ENCODE peak calls at places on chromosomes 5 and 9, in eight cellular contexts. A is adrenal gland, J is H1, W is Peyer's patch, S is right lobe of liver, E is esophagus squamous epithelium, I is uterus, M is suprapubic skin. T is an unnamed sample.

GRCh38 chr9:128529191-128529590 is 23.2 kb upstream of the SPTAN1 start:
- DNase-seq in A (no peak), J (no peak), W (no peak), S (no peak), E (no peak), I (no peak), M (no peak), T (no peak)

GRCh38 chr9:12656803-12657202 is 36.4 kb upstream of the TYRP1 start:
- DNase-seq in A (no peak), J (no peak), W (no peak), S (no peak), E (no peak), I (no peak), M (no peak), T (no peak)

GRCh38 chr9:38689678-38690077 is 30.3 kb downstream of the FAM240B start:
- DNase-seq in A (no peak), J (peak; percentile 75), W (no peak), S (no peak), E (no peak), I (peak; percentile 22), M (no peak), T (peak; percentile 51)

GRCh38 chr9:38066907-38067610 is 2.0 kb downstream of the SHB start:
- DNase-seq in A (peak; percentile 72), J (no peak), W (peak; percentile 20), S (peak; percentile 78), E (no peak), I (peak; percentile 58), M (no peak), T (peak; percentile 34)

GRCh38 chr5:126384985-126385384 is 38.2 kb upstream of the GRAMD2B start:
- DNase-seq in A (peak; percentile 24), J (no peak), W (no peak), S (no peak), E (no peak), I (no peak), M (no peak), T (no peak)

GRCh38 chr9:7320139-7320538 is 479.4 kb downstream of the DMAC1 start:
- DNase-seq in A (no peak), J (peak; percentile 17), W (no peak), S (no peak), E (no peak), I (peak; percentile 67), M (no peak), T (no peak)

GRCh38 chr5:2326603-2327002 is 424.9 kb downstream of the IRX2 start:
- DNase-seq in A (peak; percentile 44), J (no peak), W (no peak), S (no peak), E (no peak), I (no peak), M (no peak), T (no peak)

GRCh38 chr5:176888016-176888864 is 10.9 kb downstream of the HK3 start:
- DNase-seq in A (no peak), J (no peak), W (no peak), S (no peak), E (no peak), I (no peak), M (peak; percentile 68), T (no peak)

GRCh38 chr9:1231998-1232919 is 182.1 kb downstream of the DMRT2 start:
- DNase-seq in A (peak; percentile 43), J (no peak), W (peak; percentile 17), S (peak; percentile 70), E (no peak), I (peak; percentile 61), M (peak; percentile 87), T (no peak)

GRCh38 chr5:145077028-145077427 is 758.1 kb downstream of the PRELID2 start:
- DNase-seq in A (no peak), J (no peak), W (no peak), S (no peak), E (no peak), I (no peak), M (no peak), T (no peak)

GRCh38 chr5:372911-373709 is 51.6 kb downstream of the AHRR start:
- DNase-seq in A (peak; percentile 22), J (no peak), W (peak; percentile 14), S (no peak), E (no peak), I (peak; percentile 4), M (peak; percentile 75), T (no peak)

GRCh38 chr9:29176786-29177185 is 1603.5 kb upstream of the C9orf72 start:
- DNase-seq in A (no peak), J (no peak), W (no peak), S (no peak), E (no peak), I (no peak), M (no peak), T (no peak)

GRCh38 chr9:125649826-125650225 is 57.2 kb downstream of the MAPKAP1 start:
- DNase-seq in A (no peak), J (no peak), W (no peak), S (no peak), E (no peak), I (no peak), M (no peak), T (no peak)

GRCh38 chr9:93670208-93671029 is 94.0 kb downstream of the PHF2 start:
- DNase-seq in A (peak; percentile 41), J (no peak), W (peak; percentile 3), S (peak; percentile 11), E (no peak), I (peak; percentile 9), M (peak; percentile 77), T (peak; percentile 6)

GRCh38 chr5:6454628-6455053 is 6.0 kb downstream of the UBE2QL1 start:
- DNase-seq in A (no peak), J (no peak), W (no peak), S (no peak), E (no peak), I (no peak), M (no peak), T (no peak)

GRCh38 chr5:174735498-174736350 is 11.3 kb downstream of the MSX2 start:
- DNase-seq in A (peak; percentile 28), J (no peak), W (no peak), S (no peak), E (no peak), I (no peak), M (no peak), T (no peak)

GRCh38 chr5:61151893-61152292 is 10.4 kb downstream of the SMIM15 start:
- DNase-seq in A (no peak), J (no peak), W (no peak), S (no peak), E (no peak), I (no peak), M (no peak), T (no peak)

GRCh38 chr9:90449213-90449925 is 193.3 kb downstream of the DIRAS2 start:
- DNase-seq in A (no peak), J (no peak), W (no peak), S (no peak), E (no peak), I (no peak), M (no peak), T (no peak)

GRCh38 chr5:141475625-141476131 is at the start of gene PCDHGC3:
- DNase-seq in A (peak; percentile 95), J (no peak), W (peak; percentile 70), S (peak; percentile 90), E (peak; percentile 36), I (peak; percentile 95), M (peak; percentile 96), T (peak; percentile 94)
- TF ChIP-seq POLR2A in A (peak; percentile 89), J (no peak), W (no peak), S (peak; percentile 59), E (no peak), I (peak; percentile 74), M (peak; percentile 49), T (peak; percentile 77)

DNA sequence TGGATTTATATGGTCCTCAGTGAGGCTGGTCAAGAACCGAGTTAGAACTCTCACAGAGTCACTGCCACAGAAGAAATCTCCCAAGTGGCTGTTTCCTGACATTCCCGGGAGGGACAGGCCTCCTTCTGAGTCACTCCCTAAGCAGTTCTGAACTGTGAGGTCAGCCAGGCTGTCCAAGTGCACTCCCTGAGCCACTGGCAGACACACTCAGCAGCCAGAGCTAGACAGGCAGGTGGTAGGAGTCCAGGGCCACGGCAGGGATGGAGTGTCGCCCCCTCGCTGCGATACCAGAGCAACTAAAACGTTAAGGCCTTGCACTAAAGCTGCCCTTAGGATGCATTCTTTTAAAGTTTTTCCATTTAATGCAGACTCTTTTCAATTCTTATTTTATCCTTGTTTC is 3.4 kb downstream of the IL4 start:
- DNase-seq in A (peak; percentile 81), J (no peak), W (no peak), S (no peak), E (no peak), I (peak; percentile 28), M (no peak), T (no peak)
- H3K4me1 ChIP-seq in A (peaks cover 6% of the 10 kb centered on the region), J (no peaks in the 10 kb centered on the region), W (no peaks in the 10 kb centered on the region), S (no peaks in the 10 kb centered on the region), E (peaks cover 8% of the 10 kb centered on the region), I (no peaks in the 10 kb centered on the region), M (peaks cover 12% of the 10 kb centered on the region), T (no peaks in the 10 kb centered on the region)

GRCh38 chr5:90555666-90556065 is 2.9 kb upstream of the ADGRV1 start:
- DNase-seq in A (no peak), J (no peak), W (no peak), S (no peak), E (no peak), I (no peak), M (no peak), T (no peak)

GRCh38 chr5:90550963-90551362 is 7.6 kb upstream of the ADGRV1 start:
- DNase-seq in A (no peak), J (no peak), W (no peak), S (no peak), E (no peak), I (no peak), M (no peak), T (no peak)

GRCh38 chr5:90554358-90555006 is 4.1 kb upstream of the ADGRV1 start:
- DNase-seq in A (no peak), J (no peak), W (no peak), S (no peak), E (no peak), I (no peak), M (no peak), T (no peak)

GRCh38 chr5:90551376-90551775 is 7.2 kb upstream of the ADGRV1 start:
- DNase-seq in A (no peak), J (no peak), W (no peak), S (no peak), E (no peak), I (no peak), M (no peak), T (no peak)

GRCh38 chr5:90553711-90554110 is 4.9 kb upstream of the ADGRV1 start:
- DNase-seq in A (no peak), J (no peak), W (no peak), S (no peak), E (no peak), I (no peak), M (no peak), T (no peak)
- H3K27me3 ChIP-seq in A (peaks cover 27% of the 10 kb centered on the region), J (no peaks in the 10 kb centered on the region), W (no peaks in the 10 kb centered on the region), S (no peaks in the 10 kb centered on the region), E (peaks cover 78% of the 10 kb centered on the region), I (peaks cover 5% of the 10 kb centered on the region), M (peaks cover 25% of the 10 kb centered on the region), T (no peaks in the 10 kb centered on the region)

DNA sequence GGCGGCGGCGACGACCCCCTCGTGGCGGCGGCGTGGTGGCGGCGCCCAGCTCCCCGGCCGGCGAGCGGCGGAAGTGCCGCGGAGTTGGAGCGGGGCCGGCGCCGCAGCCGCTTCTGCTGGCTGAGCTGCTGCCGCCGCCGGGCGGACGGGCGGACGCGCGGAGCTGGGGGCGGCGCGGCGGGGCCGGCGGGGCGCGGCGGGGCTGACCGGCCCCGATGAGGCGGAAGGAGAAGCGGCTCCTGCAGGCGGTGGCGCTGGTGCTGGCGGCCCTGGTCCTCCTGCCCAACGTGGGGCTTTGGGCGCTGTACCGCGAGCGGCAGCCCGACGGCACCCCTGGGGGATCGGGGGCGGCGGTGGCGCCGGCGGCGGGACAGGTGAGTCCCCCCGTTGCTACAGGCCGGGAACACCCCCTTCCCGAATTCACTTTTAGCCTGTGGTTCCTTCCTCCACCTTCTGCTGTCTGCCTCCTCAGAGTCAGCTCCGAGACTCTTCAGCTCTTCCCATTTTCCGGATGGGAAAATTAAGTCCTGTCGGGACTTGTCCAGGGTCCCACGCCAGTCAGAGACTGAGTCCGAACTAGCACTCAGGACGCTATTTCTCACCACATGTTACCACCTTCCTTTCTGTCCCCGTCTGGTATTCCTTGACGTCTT is at the start of gene GALNT10:
- DNase-seq in A (peak; percentile 61), J (no peak), W (peak; percentile 55), S (peak; percentile 78), E (no peak), I (peak; percentile 38), M (no peak), T (peak; percentile 82)
- TF ChIP-seq POLR2A in A (peak; percentile 50), J (peak; percentile 36), W (peak; percentile 59), S (peak; percentile 51), E (no peak), I (peak; percentile 29), M (peak; percentile 49), T (no peak)

T was measured in ovary.